ENCODE peak calls at places on chromosomes 7 and 10, in eight cellular contexts. One of them, this sample, is unnamed.

GRCh38 chr7:105853931-105854419 is 22.4 kb downstream of the ATXN7L1 start:
- DNase-seq in gastrocnemius medialis: no peak
- DNase-seq in H1: no peak
- DNase-seq in K562: no peak
- DNase-seq in heart left ventricle: peak; percentile 30
- DNase-seq in body of pancreas: no peak
- DNase-seq in prostate gland: no peak
- DNase-seq in A549: no peak
- DNase-seq in this sample: no peak

GRCh38 chr10:66187096-66187733 is 738.6 kb upstream of the LRRTM3 start:
- DNase-seq in gastrocnemius medialis: no peak
- DNase-seq in H1: no peak
- DNase-seq in K562: no peak
- DNase-seq in heart left ventricle: no peak
- DNase-seq in body of pancreas: no peak
- DNase-seq in prostate gland: no peak
- DNase-seq in A549: no peak
- DNase-seq in this sample: no peak

GRCh38 chr10:99531026-99531695 is 1.6 kb upstream of the NKX2-3 start:
- DNase-seq in gastrocnemius medialis: no peak
- DNase-seq in H1: peak; percentile 77
- DNase-seq in K562: no peak
- DNase-seq in heart left ventricle: no peak
- DNase-seq in body of pancreas: no peak
- DNase-seq in prostate gland: no peak
- DNase-seq in A549: no peak
- DNase-seq in this sample: no peak

GRCh38 chr10:33772370-33773331 is 438.2 kb upstream of the NRP1 start:
- DNase-seq in gastrocnemius medialis: no peak
- DNase-seq in H1: no peak
- DNase-seq in K562: no peak
- DNase-seq in heart left ventricle: peak; percentile 33
- DNase-seq in body of pancreas: no peak
- DNase-seq in prostate gland: peak; percentile 39
- DNase-seq in A549: no peak
- DNase-seq in this sample: no peak

GRCh38 chr10:12484945-12485805 is 135.8 kb downstream of the CAMK1D start:
- DNase-seq in gastrocnemius medialis: no peak
- DNase-seq in H1: peak; percentile 56
- DNase-seq in K562: no peak
- DNase-seq in heart left ventricle: peak; percentile 58
- DNase-seq in body of pancreas: peak; percentile 59
- DNase-seq in prostate gland: no peak
- DNase-seq in A549: no peak
- DNase-seq in this sample: no peak

GRCh38 chr10:85864866-85865526 is 501.6 kb downstream of the GRID1 start:
- DNase-seq in gastrocnemius medialis: no peak
- DNase-seq in H1: no peak
- DNase-seq in K562: no peak
- DNase-seq in heart left ventricle: no peak
- DNase-seq in body of pancreas: no peak
- DNase-seq in prostate gland: no peak
- DNase-seq in A549: no peak
- DNase-seq in this sample: no peak

GRCh38 chr10:131251146-131251541 is 60.4 kb downstream of the TCERG1L start:
- DNase-seq in gastrocnemius medialis: no peak
- DNase-seq in H1: no peak
- DNase-seq in K562: no peak
- DNase-seq in heart left ventricle: no peak
- DNase-seq in body of pancreas: no peak
- DNase-seq in prostate gland: no peak
- DNase-seq in A549: no peak
- DNase-seq in this sample: no peak

GRCh38 chr10:4061441-4061951 is 276.5 kb upstream of the KLF6 start:
- DNase-seq in gastrocnemius medialis: peak; percentile 69
- DNase-seq in H1: no peak
- DNase-seq in K562: no peak
- DNase-seq in heart left ventricle: peak; percentile 61
- DNase-seq in body of pancreas: no peak
- DNase-seq in prostate gland: peak; percentile 97
- DNase-seq in A549: no peak
- DNase-seq in this sample: peak; percentile 90

GRCh38 chr7:105098863-105099515 is 85.0 kb downstream of the KMT2E start:
- DNase-seq in gastrocnemius medialis: no peak
- DNase-seq in H1: no peak
- DNase-seq in K562: no peak
- DNase-seq in heart left ventricle: no peak
- DNase-seq in body of pancreas: no peak
- DNase-seq in prostate gland: no peak
- DNase-seq in A549: no peak
- DNase-seq in this sample: no peak

GRCh38 chr7:77434570-77434969 is 18.4 kb upstream of the GSAP start:
- DNase-seq in gastrocnemius medialis: no peak
- DNase-seq in H1: no peak
- DNase-seq in K562: no peak
- DNase-seq in heart left ventricle: no peak
- DNase-seq in body of pancreas: no peak
- DNase-seq in prostate gland: no peak
- DNase-seq in A549: no peak
- DNase-seq in this sample: no peak

GRCh38 chr10:77590344-77591237 is 47.0 kb downstream of the KCNMA1 start:
- DNase-seq in gastrocnemius medialis: peak; percentile 64
- DNase-seq in H1: no peak
- DNase-seq in K562: no peak
- DNase-seq in heart left ventricle: peak; percentile 42
- DNase-seq in body of pancreas: peak; percentile 44
- DNase-seq in prostate gland: no peak
- DNase-seq in A549: no peak
- DNase-seq in this sample: no peak

GRCh38 chr10:97573021-97573420 is 442 bp downstream of the ANKRD2 start:
- DNase-seq in gastrocnemius medialis: no peak
- DNase-seq in H1: no peak
- DNase-seq in K562: no peak
- DNase-seq in heart left ventricle: no peak
- DNase-seq in body of pancreas: no peak
- DNase-seq in prostate gland: no peak
- DNase-seq in A549: no peak
- DNase-seq in this sample: no peak

GRCh38 chr7:27235387-27236052 is 7.1 kb upstream of the EVX1 start:
- DNase-seq in gastrocnemius medialis: no peak
- DNase-seq in H1: peak; percentile 86
- DNase-seq in K562: peak; percentile 35
- DNase-seq in heart left ventricle: peak; percentile 53
- DNase-seq in body of pancreas: no peak
- DNase-seq in prostate gland: peak; percentile 77
- DNase-seq in A549: peak; percentile 70
- DNase-seq in this sample: no peak

GRCh38 chr7:154997840-154998370 is 5.0 kb downstream of the PAXIP1 start:
- DNase-seq in gastrocnemius medialis: no peak
- DNase-seq in H1: no peak
- DNase-seq in K562: no peak
- DNase-seq in heart left ventricle: no peak
- DNase-seq in body of pancreas: no peak
- DNase-seq in prostate gland: no peak
- DNase-seq in A549: no peak
- DNase-seq in this sample: no peak

GRCh38 chr10:49761789-49762565 is at the start of gene OGDHL:
- DNase-seq in gastrocnemius medialis: no peak
- DNase-seq in H1: peak; percentile 91
- DNase-seq in K562: peak; percentile 99
- DNase-seq in heart left ventricle: peak; percentile 51
- DNase-seq in body of pancreas: peak; percentile 73
- DNase-seq in prostate gland: peak; percentile 68
- DNase-seq in A549: no peak
- DNase-seq in this sample: no peak

GRCh38 chr7:108004220-108005142 is 1.5 kb upstream of the LAMB1 start:
- DNase-seq in gastrocnemius medialis: no peak
- DNase-seq in H1: peak; percentile 50
- DNase-seq in K562: no peak
- DNase-seq in heart left ventricle: no peak
- DNase-seq in body of pancreas: peak; percentile 49
- DNase-seq in prostate gland: no peak
- DNase-seq in A549: peak; percentile 81
- DNase-seq in this sample: no peak

GRCh38 chr7:34361663-34362250 is 296.3 kb upstream of the NPSR1 start:
- DNase-seq in gastrocnemius medialis: no peak
- DNase-seq in H1: no peak
- DNase-seq in K562: no peak
- DNase-seq in heart left ventricle: no peak
- DNase-seq in body of pancreas: no peak
- DNase-seq in prostate gland: no peak
- DNase-seq in A549: no peak
- DNase-seq in this sample: no peak

DNA sequence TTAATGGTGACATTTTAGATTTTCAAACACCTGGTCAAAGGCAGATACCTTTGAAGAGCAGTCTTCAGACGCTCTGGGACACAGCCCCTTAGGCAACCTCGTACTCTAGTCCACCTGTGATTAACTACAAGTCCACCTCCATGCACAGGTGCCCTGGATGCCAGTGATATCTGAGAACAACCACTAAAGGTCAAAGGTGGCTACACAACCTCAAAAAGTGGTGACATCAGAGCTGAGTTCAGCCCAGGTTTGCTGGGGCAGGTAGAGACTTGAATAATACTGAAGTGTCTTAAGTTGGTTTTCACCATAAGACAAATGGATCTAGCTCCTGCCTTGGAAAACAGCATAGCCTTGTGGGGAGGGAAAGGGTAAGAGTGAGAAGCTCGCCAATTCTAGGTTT is 143.4 kb upstream of the ADO start:
- DNase-seq in gastrocnemius medialis: no peak
- DNase-seq in H1: no peak
- DNase-seq in K562: no peak
- DNase-seq in heart left ventricle: no peak
- DNase-seq in body of pancreas: no peak
- DNase-seq in prostate gland: no peak
- DNase-seq in A549: no peak
- DNase-seq in this sample: no peak
- H3K27ac ChIP-seq in gastrocnemius medialis: no peak overlapping the region
- H3K27ac ChIP-seq in H1: no peak overlapping the region
- H3K27ac ChIP-seq in K562: no peak overlapping the region
- H3K27ac ChIP-seq in heart left ventricle: no peak overlapping the region
- H3K27ac ChIP-seq in body of pancreas: no peak overlapping the region
- H3K27ac ChIP-seq in prostate gland: no peak overlapping the region
- H3K27ac ChIP-seq in A549: no peak overlapping the region
- H3K27ac ChIP-seq in this sample: no peak overlapping the region

GRCh38 chr10:35685402-35685801 is 43.3 kb upstream of the FZD8 start:
- DNase-seq in gastrocnemius medialis: no peak
- DNase-seq in H1: no peak
- DNase-seq in K562: no peak
- DNase-seq in heart left ventricle: no peak
- DNase-seq in body of pancreas: no peak
- DNase-seq in prostate gland: no peak
- DNase-seq in A549: peak; percentile 13
- DNase-seq in this sample: no peak

GRCh38 chr10:35690534-35690933 is 48.4 kb upstream of the FZD8 start:
- DNase-seq in gastrocnemius medialis: no peak
- DNase-seq in H1: no peak
- DNase-seq in K562: no peak
- DNase-seq in heart left ventricle: no peak
- DNase-seq in body of pancreas: no peak
- DNase-seq in prostate gland: peak; percentile 73
- DNase-seq in A549: no peak
- DNase-seq in this sample: no peak

DNA sequence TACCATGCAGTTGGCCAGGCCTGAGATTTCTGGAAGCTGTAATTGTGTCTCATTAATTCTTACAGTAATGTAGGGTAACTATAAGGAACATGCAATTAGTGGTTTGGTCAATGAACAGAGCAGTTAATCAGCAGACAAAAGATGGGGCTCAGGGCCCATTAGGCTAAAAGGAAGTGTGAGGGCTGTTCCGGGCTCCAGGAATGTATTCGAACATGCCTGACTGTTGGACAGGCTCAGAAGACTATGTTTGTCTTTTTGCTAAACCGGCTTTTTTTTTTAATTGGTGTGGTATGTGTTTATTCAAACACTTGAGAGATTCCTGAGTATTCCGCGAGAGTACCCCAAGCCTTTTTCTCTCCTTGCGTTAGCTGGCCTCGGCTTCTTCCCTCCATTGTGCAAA is 42.5 kb upstream of the FZD8 start:
- DNase-seq in gastrocnemius medialis: no peak
- DNase-seq in H1: no peak
- DNase-seq in K562: no peak
- DNase-seq in heart left ventricle: no peak
- DNase-seq in body of pancreas: no peak
- DNase-seq in prostate gland: no peak
- DNase-seq in A549: no peak
- DNase-seq in this sample: no peak
- TF ChIP-seq POLR2A in gastrocnemius medialis: no peak
- TF ChIP-seq POLR2A in H1: no peak
- TF ChIP-seq POLR2A in K562: no peak
- TF ChIP-seq POLR2A in heart left ventricle: no peak
- TF ChIP-seq POLR2A in body of pancreas: no peak
- TF ChIP-seq POLR2A in prostate gland: no peak
- TF ChIP-seq POLR2A in A549: no peak
- TF ChIP-seq POLR2A in this sample: no peak

DNA sequence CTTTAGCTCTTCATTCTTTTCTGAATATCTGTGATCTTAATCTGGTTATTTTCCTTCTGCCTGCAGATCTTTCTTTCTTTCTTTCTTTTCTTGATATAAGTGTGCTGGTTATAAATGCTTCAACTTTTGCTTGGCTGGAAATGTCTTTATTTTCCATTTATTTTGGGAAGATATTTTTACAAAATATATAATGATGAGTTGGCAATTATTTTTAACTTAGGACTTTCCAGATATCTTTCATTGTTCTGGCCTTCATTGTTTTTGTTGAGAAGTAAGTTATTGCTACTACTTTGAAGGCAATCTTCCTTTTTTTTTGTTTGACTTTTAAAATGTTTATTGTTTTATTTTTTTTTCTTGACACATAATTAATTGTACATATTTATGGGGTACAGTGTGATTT is 75.3 kb downstream of the ZNF503 start:
- DNase-seq in gastrocnemius medialis: no peak
- DNase-seq in H1: no peak
- DNase-seq in K562: no peak
- DNase-seq in heart left ventricle: no peak
- DNase-seq in body of pancreas: no peak
- DNase-seq in prostate gland: no peak
- DNase-seq in A549: no peak
- DNase-seq in this sample: no peak
- H3K27ac ChIP-seq in gastrocnemius medialis: no peak overlapping the region
- H3K27ac ChIP-seq in H1: no peak overlapping the region
- H3K27ac ChIP-seq in K562: no peak overlapping the region
- H3K27ac ChIP-seq in heart left ventricle: no peak overlapping the region
- H3K27ac ChIP-seq in body of pancreas: no peak overlapping the region
- H3K27ac ChIP-seq in prostate gland: no peak overlapping the region
- H3K27ac ChIP-seq in A549: no peak overlapping the region
- H3K27ac ChIP-seq in this sample: no peak overlapping the region

DNA sequence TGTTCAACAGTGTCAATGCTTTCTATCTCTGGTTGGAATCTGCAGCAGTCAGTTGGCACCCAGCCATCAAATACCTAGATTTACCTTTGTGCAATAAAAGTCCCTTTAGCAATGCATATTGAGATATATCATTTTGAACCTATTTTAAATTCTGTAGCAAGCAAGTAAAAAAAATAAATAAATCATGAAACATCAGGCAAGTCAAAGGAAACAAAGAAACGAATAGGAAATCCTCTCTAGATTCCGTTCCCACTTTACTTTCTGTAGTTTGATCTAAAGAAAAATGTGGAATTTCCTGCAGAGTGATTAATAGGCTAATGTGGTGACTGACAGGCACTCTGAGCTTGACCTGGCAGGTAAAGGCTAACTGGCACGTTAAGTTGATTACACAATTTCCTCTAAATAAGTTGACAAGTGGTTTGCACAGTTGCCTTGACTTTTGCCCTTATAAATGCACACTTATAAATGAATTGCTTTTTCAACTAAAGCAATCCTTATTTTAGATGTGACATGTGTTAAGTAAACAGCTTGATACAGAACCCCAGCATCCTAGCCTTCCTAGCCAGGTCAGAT is 208.1 kb upstream of the TCF7L2 start:
- DNase-seq in gastrocnemius medialis: no peak
- DNase-seq in H1: no peak
- DNase-seq in K562: no peak
- DNase-seq in heart left ventricle: no peak
- DNase-seq in body of pancreas: no peak
- DNase-seq in prostate gland: peak; percentile 24
- DNase-seq in A549: no peak
- DNase-seq in this sample: no peak
- TF ChIP-seq POLR2A in gastrocnemius medialis: no peak
- TF ChIP-seq POLR2A in H1: no peak
- TF ChIP-seq POLR2A in K562: no peak
- TF ChIP-seq POLR2A in heart left ventricle: no peak
- TF ChIP-seq POLR2A in body of pancreas: no peak
- TF ChIP-seq POLR2A in prostate gland: no peak
- TF ChIP-seq POLR2A in A549: no peak
- TF ChIP-seq POLR2A in this sample: no peak